ENCODE peak calls at places on chromosomes 13 and 19, in seven cellular contexts. I, K, B, F, V, P and R are unnamed samples.

GRCh38 chr13:51500687-51501086 is 47.9 kb upstream of the INTS6 start:
- DNase-seq in F (no peak), B (no peak), I (no peak), V (no peak), P (peak), K (no peak), R (no peak)

GRCh38 chr19:657611-658010 is 5.4 kb downstream of the RNF126 start:
- DNase-seq in B (no peak), V (no peak), I (no peak), P (no peak), F (no peak), K (no peak), R (no peak)

GRCh38 chr19:46308510-46308909 is 11.7 kb downstream of the HIF3A start:
- DNase-seq in V (no peak), F (no peak), I (no peak), P (no peak), B (no peak), K (no peak), R (no peak)

GRCh38 chr13:37640499-37640898 is 41.9 kb upstream of the POSTN start:
- DNase-seq in B (no peak), K (peak), V (peak), I (no peak), F (no peak), P (peak), R (no peak)

GRCh38 chr19:18204394-18205179 is 745 bp upstream of the RAB3A start:
- DNase-seq in K (peak), P (no peak), I (no peak), F (no peak), V (no peak), B (no peak), R (no peak)

GRCh38 chr19:36093687-36094086 is 17.3 kb upstream of the OVOL3 start:
- DNase-seq in F (no peak), I (no peak), V (no peak), B (no peak), P (no peak), K (no peak), R (no peak)

GRCh38 chr19:10617409-10618121 is 7.8 kb upstream of the SLC44A2 start:
- DNase-seq in I (no peak), P (peak), F (peak), K (no peak), B (no peak), V (no peak), R (no peak)

GRCh38 chr19:41792513-41793413 is 3.6 kb upstream of the CEACAM3 start:
- DNase-seq in K (no peak), F (no peak), B (no peak), P (peak), I (peak), V (peak), R (no peak)

GRCh38 chr19:45498411-45499195 is at the start of gene PPM1N:
- DNase-seq in V (peak), B (no peak), K (no peak), F (no peak), P (peak), I (peak), R (no peak)